ENCODE peak calls at places on chromosomes 6 and 20, in nine cellular contexts. D, U, M, V, J, P, Q, Z and O are unnamed samples.
A peak's percentile ranks its signal among the peaks of the same experiment; 100 is the strongest.

GRCh38 chr6:157155838-157156237 is 167.5 kb downstream of the TMEM242 start:
- DNase-seq in D (no peak), U (no peak), M (no peak), V (no peak), J (no peak), P (no peak), Q (no peak), Z (no peak), O (no peak)

GRCh38 chr6:1657116-1657776 is 47.5 kb downstream of the FOXC1 start:
- DNase-seq in D (no peak), U (no peak), M (no peak), V (no peak), J (peak; percentile 45), P (no peak), Q (no peak), Z (no peak), O (no peak)

GRCh38 chr6:134512946-134513345 is 195.0 kb upstream of the SGK1 start:
- DNase-seq in D (no peak), U (no peak), M (no peak), V (no peak), J (no peak), P (peak; percentile 62), Q (no peak), Z (no peak), O (no peak)

GRCh38 chr6:36627801-36628246 is 33.7 kb downstream of the SRSF3 start:
- DNase-seq in D (peak; percentile 74), U (peak; percentile 66), M (no peak), V (no peak), J (no peak), P (peak; percentile 65), Q (no peak), Z (no peak), O (peak; percentile 59)

GRCh38 chr6:7196019-7196402 is 88.2 kb downstream of the RREB1 start:
- DNase-seq in D (no peak), U (no peak), M (no peak), V (no peak), J (no peak), P (no peak), Q (no peak), Z (no peak), O (no peak)

GRCh38 chr6:98831057-98832031 is 3.0 kb upstream of the POU3F2 start:
- DNase-seq in D (no peak), U (no peak), M (no peak), V (no peak), J (no peak), P (no peak), Q (no peak), Z (no peak), O (no peak)

GRCh38 chr6:164927288-164928040 is 381.9 kb downstream of the C6orf118 start:
- DNase-seq in D (peak; percentile 23), U (peak; percentile 81), M (peak; percentile 84), V (peak; percentile 18), J (peak; percentile 83), P (peak; percentile 60), Q (peak; percentile 85), Z (peak; percentile 79), O (no peak)

GRCh38 chr6:125307150-125307838 is 5.5 kb upstream of the HDDC2 start:
- DNase-seq in D (peak; percentile 69), U (peak; percentile 69), M (no peak), V (peak; percentile 33), J (no peak), P (no peak), Q (no peak), Z (peak; percentile 18), O (no peak)

GRCh38 chr6:134173007-134173690 is 120.7 kb upstream of the SLC2A12 start:
- DNase-seq in D (peak; percentile 39), U (no peak), M (no peak), V (no peak), J (no peak), P (no peak), Q (no peak), Z (no peak), O (no peak)

GRCh38 chr20:51687071-51687470 is 81.1 kb downstream of the ATP9A start:
- DNase-seq in D (peak; percentile 63), U (no peak), M (no peak), V (no peak), J (no peak), P (no peak), Q (no peak), Z (peak; percentile 78), O (no peak)

GRCh38 chr6:14398953-14399352 is 281.4 kb downstream of the CD83 start:
- DNase-seq in D (no peak), U (no peak), M (no peak), V (no peak), J (no peak), P (no peak), Q (no peak), Z (no peak), O (no peak)

GRCh38 chr6:148364056-148364844 is 21.6 kb downstream of the SASH1 start:
- DNase-seq in D (no peak), U (no peak), M (no peak), V (no peak), J (no peak), P (no peak), Q (no peak), Z (no peak), O (no peak)

GRCh38 chr6:2072450-2072849 is 173.0 kb downstream of the GMDS start:
- DNase-seq in D (no peak), U (no peak), M (no peak), V (no peak), J (no peak), P (no peak), Q (no peak), Z (no peak), O (no peak)

GRCh38 chr6:117870477-117871243 is 36.4 kb upstream of the SLC35F1 start:
- DNase-seq in D (no peak), U (no peak), M (no peak), V (no peak), J (no peak), P (no peak), Q (no peak), Z (no peak), O (no peak)
- TF ChIP-seq CTCF in D (no peak), U (no peak), M (no peak), V (no peak), J (no peak), P (no peak), Q (no peak), Z (no peak), O (no peak)

GRCh38 chr6:118651282-118652050 is at the start of gene CEP85L:
- DNase-seq in D (peak; percentile 88), U (peak; percentile 96), M (peak; percentile 83), V (peak; percentile 81), J (peak; percentile 93), P (peak; percentile 95), Q (peak; percentile 90), Z (peak; percentile 89), O (peak; percentile 96)
- TF ChIP-seq CTCF in D (no peak), U (no peak), M (no peak), V (peak; percentile 8), J (no peak), P (peak; percentile 4), Q (no peak), Z (no peak), O (no peak)

DNA sequence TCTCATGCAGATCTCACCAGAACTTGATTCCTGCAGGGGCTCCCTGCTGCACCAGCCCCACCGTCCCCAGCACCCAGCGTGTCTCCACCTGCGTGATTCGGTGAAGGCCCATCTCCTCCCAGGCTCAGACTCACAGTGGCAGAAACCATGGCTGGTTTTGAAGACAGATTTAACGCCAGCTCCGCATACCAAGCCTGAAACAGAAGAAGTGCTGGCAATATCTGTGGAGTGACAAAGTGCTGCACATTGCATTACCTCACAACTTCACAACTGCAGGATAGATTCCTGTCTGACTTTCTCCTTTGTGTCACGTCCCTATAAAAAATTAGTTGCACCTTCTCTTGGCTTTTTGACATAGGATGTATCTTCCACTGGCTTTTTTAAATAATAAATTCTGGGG is 120.7 kb downstream of the TTLL2 start:
- DNase-seq in D (no peak), U (no peak), M (no peak), V (no peak), J (no peak), P (no peak), Q (no peak), Z (no peak), O (no peak)
- TF ChIP-seq CTCF in D (no peak), U (no peak), M (no peak), V (no peak), J (no peak), P (no peak), Q (no peak), Z (no peak), O (no peak)

DNA sequence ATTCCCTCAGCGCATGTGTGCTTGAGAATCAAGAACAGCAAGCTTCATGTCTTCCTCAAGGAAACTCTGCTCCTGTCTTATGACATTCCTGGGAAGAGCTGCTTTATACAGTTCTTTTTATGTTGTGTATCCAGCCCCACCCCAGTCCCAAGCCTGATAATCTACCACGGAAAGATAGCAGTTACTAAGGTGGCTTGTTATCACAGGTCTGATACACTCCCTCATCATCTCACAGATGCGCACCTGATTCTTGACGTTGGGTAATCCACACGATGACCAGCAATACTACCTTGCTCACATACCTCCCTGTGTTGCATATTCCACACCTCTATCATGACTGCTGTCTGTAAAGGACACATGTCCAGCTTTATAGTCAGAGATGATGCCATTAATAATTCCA is 3.2 kb downstream of the NHLRC1 start:
- DNase-seq in D (no peak), U (peak; percentile 54), M (no peak), V (no peak), J (no peak), P (no peak), Q (no peak), Z (no peak), O (no peak)
- TF ChIP-seq CTCF in D (no peak), U (no peak), M (no peak), V (no peak), J (no peak), P (no peak), Q (no peak), Z (no peak), O (no peak)

GRCh38 chr6:25010917-25011625 is 75.3 kb upstream of the RIPOR2 start:
- DNase-seq in D (peak; percentile 41), U (no peak), M (no peak), V (no peak), J (no peak), P (no peak), Q (no peak), Z (no peak), O (no peak)

GRCh38 chr6:25014375-25014774 is 78.6 kb upstream of the RIPOR2 start:
- DNase-seq in D (no peak), U (no peak), M (no peak), V (no peak), J (no peak), P (no peak), Q (no peak), Z (no peak), O (no peak)

GRCh38 chr6:25014806-25015560 is 79.2 kb upstream of the RIPOR2 start:
- DNase-seq in D (peak; percentile 51), U (peak; percentile 51), M (no peak), V (no peak), J (no peak), P (no peak), Q (no peak), Z (no peak), O (no peak)

GRCh38 chr6:25012657-25013056 is 76.9 kb upstream of the RIPOR2 start:
- DNase-seq in D (peak; percentile 49), U (no peak), M (no peak), V (no peak), J (no peak), P (no peak), Q (no peak), Z (no peak), O (no peak)

DNA sequence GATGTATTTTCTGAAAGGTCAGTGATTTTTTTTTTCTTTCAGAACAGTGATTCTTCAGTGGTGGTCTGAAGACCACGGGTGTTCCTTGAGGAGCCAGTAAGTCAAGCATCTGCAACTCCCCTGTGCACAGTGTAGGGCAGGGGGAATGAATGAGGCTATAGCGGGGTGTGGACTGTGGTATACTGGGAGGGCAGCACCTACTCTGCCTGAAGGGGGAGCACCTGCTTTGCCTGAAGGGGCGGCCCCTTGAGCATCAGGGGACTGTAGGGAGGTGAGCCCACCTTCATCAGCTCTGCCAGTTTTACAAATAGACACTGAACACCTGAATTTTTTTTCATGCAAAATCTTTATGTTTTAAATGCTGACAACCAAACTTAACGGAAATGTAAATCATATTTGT is 77.5 kb upstream of the RIPOR2 start:
- DNase-seq in D (no peak), U (no peak), M (no peak), V (no peak), J (no peak), P (no peak), Q (no peak), Z (peak; percentile 33), O (no peak)
- TF ChIP-seq CTCF in D (no peak), U (no peak), M (no peak), V (peak; percentile 54), J (no peak), P (no peak), Q (no peak), Z (peak; percentile 54), O (peak; percentile 60)